ENCODE peak calls at places on chromosomes 11 and 22, in eight cellular contexts. S is activated effector memory CD4-positive, alpha-beta T cell treated with anti-CD3 and anti-CD28 coated beads, Interleukin-2, amount 50 U/mL, for 16 hours; K is NCI-H460; H is lung; W is H9; I is LoVo; B is hypothalamus; L is effector memory CD4-positive, alpha-beta T cell. F is an unnamed sample.

GRCh38 chr22:49372530-49373288 is 455.0 kb downstream of the BRD1 start:
- DNase-seq in W (peak; percentile 84), I (no peak), K (peak; percentile 17), S (peak; percentile 59), B (no peak), L (no peak), H (peak; percentile 21), F (no peak)

GRCh38 chr11:73219396-73220285 is 1.6 kb downstream of the P2RY2 start:
- DNase-seq in L (no peak), I (no peak), W (no peak), B (no peak), K (no peak), H (no peak), S (no peak), F (no peak)

GRCh38 chr22:20783844-20784723 is 10.2 kb downstream of the SERPIND1 start:
- DNase-seq in I (peak; percentile 44), H (no peak), B (no peak), L (no peak), S (peak; percentile 69), W (peak; percentile 51), K (peak; percentile 68), F (peak; percentile 8)

GRCh38 chr11:70942593-70942992 is 309.8 kb downstream of the SHANK2 start:
- DNase-seq in L (no peak), H (no peak), K (no peak), I (no peak), W (no peak), S (no peak), B (no peak), F (no peak)

GRCh38 chr11:128206476-128206875 is 380.9 kb downstream of the ETS1 start:
- DNase-seq in H (no peak), B (no peak), L (no peak), K (no peak), S (no peak), I (no peak), W (no peak), F (no peak)

GRCh38 chr11:616320-617220 is 820 bp upstream of the IRF7 start:
- DNase-seq in B (no peak), I (no peak), K (no peak), S (no peak), L (no peak), W (no peak), H (no peak), F (no peak)

GRCh38 chr22:50308597-50308935 is 1.1 kb upstream of the PLXNB2 start:
- DNase-seq in B (peak; percentile 47), L (no peak), I (no peak), S (no peak), H (peak; percentile 73), K (no peak), W (peak; percentile 71), F (no peak)

GRCh38 chr11:111360150-111361043 is 18.7 kb downstream of the POU2AF1 start:
- DNase-seq in B (no peak), H (no peak), W (no peak), I (peak; percentile 73), L (no peak), S (no peak), K (no peak), F (no peak)

GRCh38 chr11:4156571-4156970 is 62.0 kb downstream of the RRM1 start:
- DNase-seq in S (no peak), I (no peak), K (no peak), H (no peak), W (no peak), B (no peak), L (no peak), F (no peak)

GRCh38 chr11:107468596-107468995 is 11.0 kb upstream of the CWF19L2 start:
- DNase-seq in S (no peak), H (no peak), W (no peak), B (no peak), I (no peak), L (no peak), K (no peak), F (no peak)

GRCh38 chr22:19545935-19546207 is 21.7 kb upstream of the CLDN5 start:
- DNase-seq in W (no peak), S (peak; percentile 46), L (no peak), I (no peak), H (no peak), B (no peak), K (no peak), F (no peak)

GRCh38 chr11:28842716-28843115 is 734.5 kb downstream of the METTL15 start:
- DNase-seq in B (no peak), I (no peak), L (no peak), K (no peak), H (no peak), W (no peak), S (no peak), F (no peak)

GRCh38 chr11:59659981-59660380 is 8.9 kb downstream of the PATL1 start:
- DNase-seq in B (no peak), L (no peak), W (no peak), S (no peak), H (no peak), K (no peak), I (no peak), F (no peak)

GRCh38 chr11:114262681-114263509 is 33.3 kb upstream of the NNMT start:
- DNase-seq in S (peak; percentile 58), I (peak; percentile 27), K (peak; percentile 21), L (no peak), W (peak; percentile 54), H (no peak), B (peak; percentile 14), F (no peak)

GRCh38 chr22:19547620-19548019 is 23.4 kb upstream of the CLDN5 start:
- DNase-seq in L (no peak), I (no peak), S (peak; percentile 17), K (no peak), W (no peak), B (no peak), H (no peak), F (no peak)

GRCh38 chr11:2134022-2135010 is 4.9 kb downstream of the IGF2 start:
- DNase-seq in W (no peak), H (no peak), K (no peak), S (no peak), L (no peak), B (no peak), I (no peak), F (no peak)

GRCh38 chr11:94151903-94152677 is 23.4 kb downstream of the PANX1 start:
- DNase-seq in S (no peak), I (peak; percentile 69), B (no peak), H (no peak), K (peak; percentile 60), W (peak; percentile 42), L (no peak), F (no peak)

GRCh38 chr11:128586689-128587088 is 669 bp downstream of the ETS1 start:
- DNase-seq in L (no peak), B (no peak), I (no peak), K (no peak), H (no peak), W (no peak), S (no peak), F (no peak)

GRCh38 chr11:69645801-69646492 is 5.0 kb downstream of the CCND1 start:
- DNase-seq in H (no peak), L (no peak), I (no peak), W (peak; percentile 36), K (no peak), B (no peak), S (no peak), F (no peak)

GRCh38 chr11:114354076-114354475 is 46.2 kb downstream of the C11orf71 start:
- DNase-seq in L (no peak), S (no peak), I (no peak), K (no peak), H (no peak), B (no peak), W (no peak), F (no peak)

GRCh38 chr11:64245401-64245796 is 1.3 kb downstream of the PPP1R14B start:
- DNase-seq in I (no peak), K (no peak), S (no peak), W (no peak), B (peak; percentile 26), L (peak; percentile 36), H (no peak), F (peak; percentile 36)

GRCh38 chr22:29108137-29108536 is 35.3 kb downstream of the KREMEN1 start:
- DNase-seq in S (no peak), K (no peak), W (no peak), L (no peak), I (no peak), H (no peak), B (no peak), F (no peak)

GRCh38 chr11:120198787-120199469 is 11.9 kb upstream of the OAF start:
- DNase-seq in L (no peak), W (no peak), H (no peak), B (no peak), I (no peak), S (no peak), K (no peak), F (no peak)

GRCh38 chr11:72233773-72234513 is 9.4 kb downstream of the INPPL1 start:
- DNase-seq in I (no peak), S (peak; percentile 21), K (no peak), B (no peak), W (no peak), L (no peak), H (no peak), F (no peak)

F was measured in T-helper 9 cell.